ENCODE peak calls at places on chromosome 13, in ten cellular contexts. U, F, O, N, S, A, R, G, M and V are unnamed samples. For H3K4me1, H3K9me3 and H3K27me3, the result is how much of the 10 kb centered on the place peaks cover.

GRCh38 chr13:31742102-31742695 is 2.9 kb downstream of the RXFP2 start:
- DNase-seq in U (peak), F (peak), O (peak), N (peak), S (peak), A (peak), R (peak), G (peak), M (peak), V (peak)

GRCh38 chr13:77196052-77196618 is 130.8 kb downstream of the MYCBP2 start:
- DNase-seq in U (no peak), F (no peak), O (no peak), N (no peak), S (no peak), A (no peak), R (no peak), G (no peak), M (no peak), V (no peak)

GRCh38 chr13:30355405-30355741 is 48.0 kb upstream of the KATNAL1 start:
- DNase-seq in U (peak), F (peak), O (peak), N (no peak), S (no peak), A (no peak), R (peak), G (no peak), M (no peak), V (peak)

GRCh38 chr13:60788156-60788829 is 391.3 kb downstream of the TDRD3 start:
- DNase-seq in U (no peak), F (no peak), O (no peak), N (no peak), S (no peak), A (peak), R (no peak), G (peak), M (no peak), V (no peak)

GRCh38 chr13:99289674-99290337 is 17.4 kb downstream of the GPR183 start:
- DNase-seq in U (no peak), F (no peak), O (no peak), N (no peak), S (no peak), A (no peak), R (no peak), G (no peak), M (no peak), V (no peak)

GRCh38 chr13:113064000-113064533 is 41.5 kb upstream of the F7 start:
- DNase-seq in U (no peak), F (no peak), O (no peak), N (no peak), S (no peak), A (no peak), R (no peak), G (no peak), M (no peak), V (no peak)

GRCh38 chr13:58630794-58631193 is 999.2 kb downstream of the PCDH17 start:
- DNase-seq in U (no peak), F (no peak), O (no peak), N (no peak), S (no peak), A (no peak), R (no peak), G (no peak), M (no peak), V (no peak)

GRCh38 chr13:50126378-50127016 is 111.3 kb downstream of the KCNRG start:
- DNase-seq in U (no peak), F (no peak), O (no peak), N (no peak), S (no peak), A (no peak), R (no peak), G (no peak), M (no peak), V (no peak)

GRCh38 chr13:98751397-98752110 is 918 bp downstream of the SLC15A1 start:
- DNase-seq in U (no peak), F (peak), O (peak), N (no peak), S (peak), A (no peak), R (peak), G (no peak), M (no peak), V (peak)

GRCh38 chr13:70923863-70924752 is 815.9 kb upstream of the KLHL1 start:
- DNase-seq in U (no peak), F (peak), O (peak), N (no peak), S (no peak), A (no peak), R (no peak), G (no peak), M (no peak), V (no peak)

GRCh38 chr13:45364876-45365557 is 24.0 kb upstream of the TPT1 start:
- DNase-seq in U (no peak), F (no peak), O (no peak), N (no peak), S (no peak), A (no peak), R (no peak), G (no peak), M (no peak), V (no peak)

GRCh38 chr13:81987159-81987558 is 1646.2 kb upstream of the SPRY2 start:
- DNase-seq in U (no peak), F (no peak), O (no peak), N (no peak), S (no peak), A (no peak), R (peak), G (no peak), M (no peak), V (no peak)

GRCh38 chr13:51271008-51271407 is 48.8 kb downstream of the FAM124A start:
- DNase-seq in U (no peak), F (no peak), O (peak), N (no peak), S (no peak), A (no peak), R (no peak), G (no peak), M (no peak), V (no peak)

GRCh38 chr13:20161275-20161950 is 561 bp upstream of the GJA3 start:
- DNase-seq in U (peak), F (no peak), O (peak), N (no peak), S (no peak), A (no peak), R (no peak), G (no peak), M (no peak), V (peak)

GRCh38 chr13:112252744-112253590 is 123.2 kb upstream of the SPACA7 start:
- DNase-seq in U (no peak), F (no peak), O (no peak), N (no peak), S (no peak), A (no peak), R (no peak), G (no peak), M (no peak), V (no peak)

DNA sequence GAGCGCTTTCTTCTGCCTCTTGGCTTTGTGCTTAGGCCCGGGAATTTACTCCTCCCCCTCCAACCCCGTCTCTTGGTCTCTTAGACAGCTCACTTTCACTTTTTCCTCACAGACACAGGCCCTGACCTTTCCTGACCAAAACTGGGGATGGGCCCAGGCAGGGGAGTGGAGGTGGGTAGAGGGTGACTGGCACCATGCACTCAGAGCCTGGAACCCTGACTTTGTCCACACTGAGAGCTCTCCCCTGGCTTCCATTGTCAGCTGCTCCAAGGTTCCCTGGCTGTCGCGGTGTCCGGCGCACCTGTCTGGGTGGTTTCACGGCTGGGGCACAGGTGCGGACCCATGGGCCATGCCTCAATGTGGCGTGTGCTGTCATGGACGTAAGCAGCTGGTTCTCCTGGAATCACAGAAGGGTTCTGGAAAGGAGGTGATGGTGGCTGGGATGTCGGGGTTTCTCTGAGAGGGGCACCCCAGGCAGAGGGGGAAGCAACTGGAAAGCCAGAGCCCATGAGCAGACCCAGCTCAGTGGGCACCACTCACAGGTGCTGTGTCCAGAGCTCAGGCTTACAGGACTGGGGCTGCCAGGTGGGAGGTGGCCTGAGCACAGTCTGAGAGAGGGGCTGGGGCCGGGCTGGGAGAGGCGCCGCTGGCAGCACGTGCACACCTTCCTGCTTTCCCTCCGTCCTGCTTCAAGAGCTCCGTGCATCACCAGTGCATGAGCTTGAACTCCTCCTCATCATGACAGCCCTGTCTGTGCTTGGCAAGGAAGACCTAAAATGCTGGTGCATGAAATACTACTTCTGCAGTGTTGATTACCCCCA is 28.0 kb upstream of the C1QTNF9 start:
- DNase-seq in U (no peak), F (no peak), O (peak), N (no peak), S (no peak), A (no peak), R (no peak), G (no peak), M (no peak), V (no peak)
- H3K4me1 ChIP-seq in U (under half), F (under half), O (under half), N (under half), S (under half), A (under half), R (under half), G (under half), M (under half), V (under half)

DNA sequence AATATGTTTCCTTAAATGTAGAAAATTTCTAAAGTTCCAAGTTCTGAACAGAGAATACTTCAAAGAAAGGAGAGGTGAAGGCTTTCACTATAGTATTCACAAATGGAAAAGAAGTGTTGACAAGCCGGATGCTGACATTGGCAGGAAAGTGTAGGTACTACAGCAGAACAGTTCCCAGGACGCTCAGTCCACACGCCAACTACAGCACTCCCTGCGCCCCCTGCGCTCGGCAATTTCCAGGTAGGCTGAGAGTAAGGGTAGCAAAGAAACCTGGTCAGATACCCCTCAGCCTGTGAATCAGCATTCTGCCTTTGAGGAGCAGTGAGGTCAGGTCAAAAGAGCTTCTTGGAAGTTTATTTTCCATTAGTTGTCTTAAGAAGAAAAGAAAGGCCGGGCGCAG is 115.3 kb downstream of the NALCN start:
- DNase-seq in U (no peak), F (no peak), O (peak), N (no peak), S (no peak), A (no peak), R (no peak), G (no peak), M (no peak), V (no peak)
- H3K9me3 ChIP-seq in U (under half), F (under half), O (under half), N (under half), S (under half), A (under half), R (under half), G (under half), M (under half), V (under half)

DNA sequence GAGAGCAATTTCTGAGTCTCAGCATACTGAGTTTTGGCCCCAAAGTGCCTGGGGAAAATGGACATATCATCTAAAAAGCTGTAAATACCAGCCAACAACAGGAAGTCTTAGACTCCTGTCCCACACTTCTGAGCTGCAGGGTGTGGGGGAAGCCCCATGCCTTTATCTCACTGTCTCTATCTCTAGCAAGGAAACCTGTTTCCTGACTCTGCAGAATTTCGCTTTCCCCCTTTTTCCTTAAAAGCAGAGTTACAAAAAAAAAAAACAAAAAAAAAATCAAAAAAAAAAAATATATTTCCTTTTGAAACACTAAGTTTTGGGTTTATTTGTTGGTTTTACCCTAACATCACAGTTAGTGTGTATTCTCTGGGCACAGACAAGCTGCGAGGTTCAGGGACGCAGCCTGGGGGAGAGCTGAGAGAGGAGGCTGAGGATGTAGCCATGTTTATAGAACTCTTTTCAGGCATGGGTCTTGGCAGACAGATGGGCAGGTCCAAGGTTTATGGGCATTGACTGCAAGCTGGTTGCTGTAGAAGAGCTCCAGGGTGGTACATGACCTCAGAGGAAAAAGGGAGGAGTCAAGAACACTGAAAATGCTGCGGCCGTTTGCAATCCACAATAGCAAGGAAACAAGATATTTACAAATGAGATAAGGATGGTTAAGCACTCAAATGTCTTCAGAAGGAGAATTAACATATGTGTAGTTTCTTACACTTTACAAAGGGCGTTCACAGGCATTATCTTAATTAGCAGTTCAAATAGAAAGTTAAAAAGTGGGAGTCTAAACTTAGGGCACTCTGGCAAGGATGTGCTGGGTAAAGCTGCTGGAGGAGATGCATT is 4.9 kb downstream of the MBNL2 start:
- DNase-seq in U (peak), F (peak), O (peak), N (no peak), S (no peak), A (no peak), R (no peak), G (no peak), M (no peak), V (peak)
- H3K27me3 ChIP-seq in U (under half), F (under half), O (half or more), N (under half), S (under half), A (under half), R (under half), G (under half), M (under half), V (under half)

GRCh38 chr13:41053384-41053826 is 7.9 kb upstream of the WBP4 start:
- DNase-seq in U (no peak), F (no peak), O (no peak), N (no peak), S (no peak), A (peak), R (no peak), G (no peak), M (no peak), V (no peak)

GRCh38 chr13:41054212-41054877 is 7.0 kb upstream of the WBP4 start:
- DNase-seq in U (no peak), F (no peak), O (no peak), N (no peak), S (no peak), A (no peak), R (peak), G (no peak), M (no peak), V (peak)

GRCh38 chr13:41054919-41055619 is 6.2 kb upstream of the WBP4 start:
- DNase-seq in U (no peak), F (no peak), O (peak), N (no peak), S (no peak), A (no peak), R (no peak), G (no peak), M (no peak), V (no peak)

GRCh38 chr13:41050041-41050440 is 11.3 kb upstream of the WBP4 start:
- DNase-seq in U (no peak), F (no peak), O (no peak), N (no peak), S (no peak), A (no peak), R (no peak), G (no peak), M (no peak), V (no peak)

GRCh38 chr13:41052441-41052840 is 8.9 kb upstream of the WBP4 start:
- DNase-seq in U (no peak), F (no peak), O (no peak), N (no peak), S (no peak), A (no peak), R (no peak), G (no peak), M (no peak), V (no peak)
- H3K4me1 ChIP-seq in U (under half), F (half or more), O (under half), N (under half), S (under half), A (under half), R (under half), G (half or more), M (under half), V (under half)

GRCh38 chr13:29067306-29067945 is 247.3 kb downstream of the MTUS2 start:
- DNase-seq in U (no peak), F (no peak), O (no peak), N (no peak), S (no peak), A (no peak), R (no peak), G (no peak), M (no peak), V (no peak)

GRCh38 chr13:29059837-29060236 is 239.7 kb downstream of the MTUS2 start:
- DNase-seq in U (no peak), F (no peak), O (no peak), N (no peak), S (no peak), A (no peak), R (no peak), G (peak), M (no peak), V (no peak)

GRCh38 chr13:29065142-29065541 is 245.0 kb downstream of the MTUS2 start:
- DNase-seq in U (no peak), F (no peak), O (no peak), N (no peak), S (no peak), A (no peak), R (no peak), G (no peak), M (no peak), V (no peak)
- H3K9me3 ChIP-seq in U (under half), F (under half), O (under half), N (under half), S (under half), A (under half), R (under half), G (under half), M (under half), V (under half)

DNA sequence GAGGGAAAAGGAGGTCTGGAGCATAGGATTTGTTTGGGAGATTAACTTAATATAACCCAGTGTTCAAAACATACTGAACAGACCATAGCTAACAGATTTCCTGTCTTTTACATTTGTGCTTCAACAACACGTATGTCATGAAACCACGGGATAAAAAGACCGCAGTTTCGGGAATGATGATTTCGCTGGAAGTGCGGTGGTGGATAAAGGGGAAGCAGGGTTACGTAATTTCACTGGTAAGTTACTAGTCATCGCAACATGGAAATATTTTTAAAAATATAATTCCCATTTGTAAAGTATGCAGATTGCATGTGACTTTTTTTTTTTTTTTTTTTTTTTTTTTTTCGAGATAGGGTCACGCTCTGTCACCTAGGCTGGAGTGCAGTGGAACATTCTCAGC is 237.4 kb downstream of the LMO7 start:
- DNase-seq in U (no peak), F (no peak), O (no peak), N (no peak), S (no peak), A (no peak), R (no peak), G (no peak), M (no peak), V (no peak)
- H3K27me3 ChIP-seq in U (under half), F (under half), O (under half), N (under half), S (under half), A (under half), R (under half), G (under half), M (under half), V (under half)

DNA sequence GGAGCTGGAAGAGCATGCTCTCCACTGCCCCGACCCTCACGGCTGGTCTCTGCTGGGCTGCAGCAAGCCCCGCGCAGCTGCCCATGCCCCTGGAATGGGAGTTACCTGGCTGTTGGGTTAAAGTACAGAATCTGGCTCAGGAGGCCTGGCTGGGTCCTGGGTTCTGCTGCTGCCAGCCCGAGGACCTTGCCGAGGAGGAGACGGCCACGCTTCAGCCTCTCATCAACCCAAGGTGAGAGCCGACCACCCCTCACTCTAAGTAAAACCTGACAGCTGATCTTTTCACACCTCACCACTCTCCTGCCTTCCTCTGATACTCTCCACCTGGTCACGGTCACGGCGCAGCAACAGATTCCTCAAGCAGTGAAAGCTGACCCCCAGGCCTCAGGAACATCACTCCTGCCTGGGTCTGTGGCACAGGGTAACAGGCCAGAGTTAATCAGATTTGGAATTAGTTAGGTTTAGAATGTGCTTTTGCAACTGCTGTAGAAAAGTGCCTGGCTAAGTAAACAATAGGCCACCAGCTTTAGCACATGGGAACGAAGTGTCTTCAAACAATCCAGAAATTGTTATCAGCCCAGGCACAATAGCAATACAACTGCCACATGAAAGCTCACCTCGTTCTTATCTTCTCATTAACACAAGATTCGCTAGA is 20.5 kb downstream of the RAB20 start:
- DNase-seq in U (no peak), F (peak), O (peak), N (no peak), S (no peak), A (no peak), R (no peak), G (no peak), M (no peak), V (no peak)
- H3K4me1 ChIP-seq in U (under half), F (half or more), O (under half), N (under half), S (under half), A (under half), R (under half), G (half or more), M (under half), V (under half)

DNA sequence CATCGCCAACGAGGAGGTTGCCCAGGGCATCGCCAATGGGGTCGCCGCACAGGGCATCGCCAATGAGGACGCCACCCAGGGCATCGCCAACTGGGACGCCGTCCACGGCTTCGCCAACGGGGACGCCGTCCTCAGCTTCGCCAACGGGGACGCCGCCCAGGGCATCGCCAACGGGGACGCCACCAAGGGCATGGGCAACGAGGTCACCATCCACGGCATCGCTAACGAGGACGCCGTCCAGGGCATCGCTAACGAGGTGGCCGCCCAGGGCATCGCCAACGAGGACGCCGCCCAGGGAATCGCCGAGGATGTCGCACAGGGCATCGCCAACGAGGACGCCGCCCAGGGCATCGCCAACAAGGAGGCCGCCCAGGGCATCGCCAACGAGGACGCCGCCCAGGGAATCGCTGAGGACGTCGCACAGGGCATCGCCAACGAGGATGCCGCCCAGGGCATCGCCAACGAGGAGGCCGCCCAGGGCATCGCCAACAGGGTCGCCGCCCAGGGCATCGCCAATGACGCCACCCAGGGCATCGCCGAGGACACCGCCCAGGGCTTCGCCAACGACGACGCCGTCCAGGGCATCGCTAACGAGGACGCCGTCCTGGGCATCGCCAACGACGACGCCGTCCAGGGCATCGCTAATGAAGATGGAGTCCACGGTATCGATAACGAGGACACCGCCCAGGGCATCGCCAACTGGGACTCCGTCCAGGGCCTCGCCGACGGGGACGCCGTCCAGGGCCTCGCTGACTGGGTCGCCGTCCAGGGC is 945.7 kb downstream of the TUBA3C start:
- DNase-seq in U (no peak), F (no peak), O (no peak), N (no peak), S (no peak), A (no peak), R (no peak), G (no peak), M (no peak), V (no peak)
- H3K9me3 ChIP-seq in U (under half), F (under half), O (under half), N (under half), S (under half), A (under half), R (under half), G (under half), M (under half), V (under half)